ENCODE peak calls at places on chromosome 17, in nine cellular contexts. V, X, N, U, G, Y, R, D and C are unnamed samples.

GRCh38 chr17:29364691-29365090 is 25.5 kb upstream of the TAOK1 start:
- DNase-seq in X (no peak), Y (no peak), U (no peak), N (no peak), D (no peak), G (no peak), R (no peak), V (no peak), C (no peak)

GRCh38 chr17:21680366-21680765 is 12.0 kb upstream of the KCNJ18 start:
- DNase-seq in D (no peak), X (no peak), V (no peak), N (no peak), Y (no peak), R (no peak), U (no peak), G (no peak), C (no peak)

GRCh38 chr17:59712856-59713255 is 5.4 kb downstream of the VMP1 start:
- DNase-seq in R (no peak), D (no peak), Y (no peak), X (no peak), U (no peak), G (no peak), V (no peak), N (no peak), C (no peak)

GRCh38 chr17:19315104-19315503 is 47.4 kb downstream of the B9D1 start:
- DNase-seq in R (no peak), G (no peak), N (no peak), V (no peak), Y (no peak), D (no peak), U (no peak), X (no peak), C (no peak)

GRCh38 chr17:64507418-64507766 is 615 bp downstream of the CEP95 start:
- DNase-seq in Y (peak), G (peak), D (peak), U (peak), V (peak), N (no peak), X (no peak), R (peak), C (peak)

GRCh38 chr17:73834684-73835343 is 190.6 kb upstream of the SDK2 start:
- DNase-seq in D (no peak), V (no peak), G (no peak), Y (no peak), R (no peak), X (no peak), N (no peak), U (no peak), C (no peak)

GRCh38 chr17:80995131-80995530 is 3.5 kb downstream of the CHMP6 start:
- DNase-seq in R (peak), X (no peak), V (no peak), G (no peak), U (no peak), N (no peak), D (no peak), Y (no peak), C (no peak)

GRCh38 chr17:40952675-40953074 is 14.1 kb downstream of the KRT39 start:
- DNase-seq in N (no peak), D (no peak), V (peak), U (peak), X (peak), R (no peak), G (no peak), Y (peak), C (no peak)

GRCh38 chr17:81043725-81044427 is 8.9 kb downstream of the BAIAP2 start:
- DNase-seq in N (peak), G (no peak), R (no peak), U (peak), D (no peak), X (no peak), V (no peak), Y (no peak), C (no peak)

GRCh38 chr17:30969989-30970680 is 704 bp upstream of the RNF135 start:
- DNase-seq in N (no peak), Y (no peak), V (no peak), U (no peak), D (no peak), G (no peak), R (peak), X (no peak), C (peak)

GRCh38 chr17:61451538-61452300 is 503 bp upstream of the TBX4 start:
- DNase-seq in U (no peak), N (no peak), R (peak), G (no peak), V (no peak), D (no peak), Y (no peak), X (no peak), C (peak)

GRCh38 chr17:82238562-82239201 is 9.8 kb downstream of the SLC16A3 start:
- DNase-seq in G (peak), D (peak), U (peak), X (no peak), N (peak), V (no peak), R (no peak), Y (peak), C (peak)

GRCh38 chr17:27846042-27846655 is 45.8 kb upstream of the NOS2 start:
- DNase-seq in G (no peak), X (no peak), N (no peak), Y (no peak), D (peak), R (no peak), U (no peak), V (no peak), C (no peak)

GRCh38 chr17:67532326-67532871 is 155.3 kb downstream of the PITPNC1 start:
- DNase-seq in U (no peak), N (no peak), Y (no peak), V (no peak), X (no peak), R (no peak), D (no peak), G (no peak), C (peak)

GRCh38 chr17:50459081-50459676 is 9.5 kb downstream of the CHAD start:
- DNase-seq in V (no peak), U (peak), X (no peak), N (peak), G (no peak), D (no peak), Y (peak), R (no peak), C (no peak)

GRCh38 chr17:61485067-61485775 is 33.0 kb downstream of the TBX4 start:
- DNase-seq in D (no peak), G (no peak), V (no peak), Y (no peak), N (no peak), U (peak), X (no peak), R (no peak), C (no peak)